ENCODE peak calls at places on chromosomes 4 and X, in six cellular contexts. O is neuronal stem cell, D is IMR-90, W is mesenchymal stem cell, C is H9, I is H1. F is an unnamed sample.

GRCh38 chrX:139113682-139114081 is 402.2 kb upstream of the FGF13 start:
- DNase-seq in I (no peak), W (no peak), O (no peak), C (no peak), D (no peak), F (no peak)

GRCh38 chr4:110633358-110634319 is 10.8 kb upstream of the PITX2 start:
- DNase-seq in O (peak; percentile 29), W (peak; percentile 31), C (peak; percentile 50), I (peak; percentile 66), D (no peak), F (no peak)

GRCh38 chr4:65738134-65738533 is 67.8 kb upstream of the EPHA5 start:
- DNase-seq in W (no peak), D (no peak), I (no peak), C (no peak), O (no peak), F (no peak)

GRCh38 chr4:141346144-141346543 is 125.4 kb downstream of the ZNF330 start:
- DNase-seq in O (no peak), W (peak; percentile 68), D (peak; percentile 74), C (no peak), I (no peak), F (peak; percentile 56)

GRCh38 chrX:71053217-71053621 is 14.9 kb downstream of the SNX12 start:
- DNase-seq in D (no peak), O (peak; percentile 62), W (no peak), C (peak; percentile 90), I (peak; percentile 69), F (no peak)

GRCh38 chr4:118265312-118266144 is 87.3 kb downstream of the PRSS12 start:
- DNase-seq in W (no peak), C (peak; percentile 40), O (no peak), D (no peak), I (no peak), F (peak; percentile 30)

GRCh38 chrX:42519666-42520231 is 258.2 kb downstream of the PPP1R2C start:
- DNase-seq in O (no peak), W (peak; percentile 7), I (no peak), C (no peak), D (peak; percentile 17), F (peak; percentile 28)

GRCh38 chr4:11424000-11424399 is 4.7 kb downstream of the HS3ST1 start:
- DNase-seq in O (peak; percentile 27), W (peak; percentile 45), D (peak; percentile 4), I (no peak), C (peak; percentile 56), F (peak; percentile 75)

GRCh38 chr4:47466061-47466785 is 2.7 kb upstream of the COMMD8 start:
- DNase-seq in D (no peak), C (no peak), W (no peak), O (no peak), I (no peak), F (peak; percentile 39)

GRCh38 chrX:18574591-18574990 is 97.3 kb downstream of the RS1 start:
- DNase-seq in I (no peak), O (no peak), W (peak; percentile 77), C (no peak), D (peak; percentile 81), F (peak; percentile 32)

GRCh38 chrX:28177202-28177601 is 196.0 kb upstream of the DCAF8L1 start:
- DNase-seq in W (no peak), O (no peak), D (no peak), C (peak; percentile 73), I (peak; percentile 53), F (peak; percentile 1)

GRCh38 chrX:153061732-153062131 is 5.5 kb downstream of the PNMA3 start:
- DNase-seq in I (no peak), D (peak; percentile 55), O (no peak), C (no peak), W (peak; percentile 41), F (no peak)

GRCh38 chr4:120977435-120977997 is 55.0 kb upstream of the PRDM5 start:
- DNase-seq in W (peak; percentile 57), I (no peak), D (peak; percentile 70), C (peak; percentile 44), O (no peak), F (peak; percentile 33)

GRCh38 chrX:77640702-77641101 is 145.3 kb downstream of the ATRX start:
- DNase-seq in C (no peak), O (no peak), W (no peak), I (no peak), D (no peak), F (no peak)

GRCh38 chr4:92618968-92619367 is 315.2 kb downstream of the GRID2 start:
- DNase-seq in I (no peak), C (no peak), W (peak; percentile 15), D (peak; percentile 0), O (no peak), F (no peak)

GRCh38 chr4:39715788-39716187 is 17.9 kb downstream of the UBE2K start:
- DNase-seq in O (no peak), I (no peak), C (no peak), W (no peak), D (no peak), F (no peak)

GRCh38 chr4:6346373-6347110 is 76.9 kb downstream of the WFS1 start:
- DNase-seq in C (no peak), W (no peak), I (no peak), D (no peak), O (no peak), F (no peak)

GRCh38 chrX:109760241-109760921 is 27.3 kb upstream of the ACSL4 start:
- DNase-seq in W (no peak), D (no peak), O (no peak), I (no peak), C (no peak), F (no peak)

GRCh38 chr4:23279377-23279988 is 586.7 kb downstream of the GBA3 start:
- DNase-seq in O (no peak), W (no peak), D (no peak), C (no peak), I (no peak), F (no peak)

GRCh38 chrX:38304010-38304409 is 23.3 kb downstream of the RPGR start:
- DNase-seq in C (no peak), D (peak; percentile 7), W (peak; percentile 29), I (no peak), O (no peak), F (no peak)

GRCh38 chr4:86178216-86178615 is 181.6 kb downstream of the MAPK10 start:
- DNase-seq in I (no peak), D (peak; percentile 32), C (no peak), W (peak; percentile 20), O (no peak), F (no peak)

DNA sequence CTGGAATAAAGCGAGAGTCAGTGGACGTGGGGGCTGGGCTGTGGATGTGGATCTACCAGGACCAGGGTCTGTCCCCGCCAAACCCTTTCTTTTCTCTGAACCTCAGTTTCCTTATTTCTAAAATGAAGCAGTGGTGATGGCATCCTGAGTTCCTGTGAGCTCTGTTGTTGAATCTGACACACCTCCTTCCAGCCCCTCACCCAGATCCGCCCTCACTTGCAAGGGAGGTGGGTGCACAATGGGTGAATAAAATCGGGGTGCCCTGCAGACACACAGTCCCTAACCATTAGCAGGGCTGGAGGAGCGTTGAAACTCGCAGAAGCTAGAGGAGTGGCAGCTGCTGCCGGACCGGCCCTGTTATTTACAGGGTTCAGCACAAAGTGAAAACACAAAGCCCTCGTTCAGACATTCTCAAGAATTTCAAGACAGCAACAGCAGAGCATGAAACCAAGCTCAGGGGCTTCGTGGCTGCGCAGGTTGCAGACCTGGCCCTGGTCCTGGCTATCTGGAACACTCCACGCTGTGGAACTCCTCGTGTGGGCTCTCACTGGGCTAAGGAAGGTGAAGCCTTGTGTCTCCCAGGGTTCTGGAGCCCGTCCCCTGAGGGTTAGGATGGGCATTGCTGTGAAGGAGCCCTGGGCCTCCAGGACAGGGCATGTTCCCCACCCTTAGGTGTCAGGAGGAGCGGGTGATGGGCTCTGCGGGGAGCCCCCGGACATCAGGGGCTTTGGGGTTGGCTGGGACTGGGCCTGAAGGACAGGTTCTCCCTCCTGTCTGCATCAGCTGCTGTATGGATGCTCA is 42.9 kb downstream of the PSAPL1 start:
- DNase-seq in W (no peak), C (peak; percentile 19), I (peak; percentile 40), D (no peak), O (no peak), F (no peak)
- H3K14ac ChIP-seq in W (no peak overlapping the region), C (no peak overlapping the region), I (no peak overlapping the region), D (no peak overlapping the region), O (no peak overlapping the region), F (no peak overlapping the region)

GRCh38 chrX:10756365-10756915 is 136.1 kb upstream of the MID1 start:
- DNase-seq in D (peak; percentile 92), O (no peak), C (no peak), I (no peak), W (peak; percentile 82), F (peak; percentile 67)
- H3K27me3 ChIP-seq in D (no peaks in the 10 kb centered on the region), O (no peaks in the 10 kb centered on the region), C (no peaks in the 10 kb centered on the region), I (no peaks in the 10 kb centered on the region), W (no peaks in the 10 kb centered on the region), F (no peaks in the 10 kb centered on the region)

GRCh38 chr4:150510176-150510875 is 71.6 kb upstream of the MAB21L2 start:
- DNase-seq in I (no peak), W (peak; percentile 79), D (peak; percentile 86), O (peak; percentile 9), C (no peak), F (no peak)
- H3K14ac ChIP-seq in I (no peak overlapping the region), W (no peak overlapping the region), D (no peak overlapping the region), O (no peak overlapping the region), C (no peak overlapping the region), F (no peak overlapping the region)

GRCh38 chrX:13440166-13440565 is 120.3 kb upstream of the ATXN3L start:
- DNase-seq in I (no peak), D (peak; percentile 69), O (no peak), C (no peak), W (no peak), F (no peak)
- H3K27me3 ChIP-seq in I (no peaks in the 10 kb centered on the region), D (no peaks in the 10 kb centered on the region), O (no peaks in the 10 kb centered on the region), C (no peaks in the 10 kb centered on the region), W (no peaks in the 10 kb centered on the region), F (no peaks in the 10 kb centered on the region)

GRCh38 chrX:43731086-43731485 is 75.0 kb downstream of the MAOA start:
- DNase-seq in I (no peak), C (no peak), D (no peak), W (no peak), O (no peak), F (no peak)

GRCh38 chrX:43735957-43736356 is 79.9 kb downstream of the MAOA start:
- DNase-seq in C (no peak), D (no peak), W (no peak), I (no peak), O (no peak), F (no peak)

GRCh38 chrX:43733699-43734098 is 77.6 kb downstream of the MAOA start:
- DNase-seq in I (no peak), W (no peak), O (no peak), D (no peak), C (no peak), F (no peak)

GRCh38 chrX:43735534-43735933 is 79.4 kb downstream of the MAOA start:
- DNase-seq in I (no peak), D (no peak), W (no peak), C (no peak), O (no peak), F (no peak)

GRCh38 chrX:43734444-43734843 is 78.3 kb downstream of the MAOA start:
- DNase-seq in I (no peak), O (no peak), W (no peak), C (no peak), D (no peak), F (no peak)
- H3K14ac ChIP-seq in I (no peak overlapping the region), O (no peak overlapping the region), W (no peak overlapping the region), C (no peak overlapping the region), D (no peak overlapping the region), F (no peak overlapping the region)

GRCh38 chr4:169236901-169237626 is 33.7 kb downstream of the SH3RF1 start:
- DNase-seq in D (no peak), I (no peak), O (no peak), W (no peak), C (no peak), F (no peak)
- H3K27me3 ChIP-seq in D (no peaks in the 10 kb centered on the region), I (no peaks in the 10 kb centered on the region), O (no peaks in the 10 kb centered on the region), W (no peaks in the 10 kb centered on the region), C (no peaks in the 10 kb centered on the region), F (no peaks in the 10 kb centered on the region)